ENCODE peak calls at places on chromosomes 1 and 21, in seven cellular contexts. One of them, this sample, is unnamed.

GRCh38 chr1:206575165-206575893 is 36.9 kb downstream of the EIF2D start:
- DNase-seq in H1: no peak
- DNase-seq in HepG2: no peak
- DNase-seq in K562: peak; percentile 71
- DNase-seq in SK-N-SH: no peak
- DNase-seq in GM12892: no peak
- DNase-seq in GM12878: no peak
- DNase-seq in this sample: no peak

GRCh38 chr1:199867601-199868000 is 159.9 kb upstream of the NR5A2 start:
- DNase-seq in H1: no peak
- DNase-seq in HepG2: no peak
- DNase-seq in K562: no peak
- DNase-seq in SK-N-SH: no peak
- DNase-seq in GM12892: no peak
- DNase-seq in GM12878: no peak
- DNase-seq in this sample: no peak

GRCh38 chr1:54965624-54966340 is 14.6 kb upstream of the TMEM61 start:
- DNase-seq in H1: no peak
- DNase-seq in HepG2: no peak
- DNase-seq in K562: peak; percentile 68
- DNase-seq in SK-N-SH: no peak
- DNase-seq in GM12892: no peak
- DNase-seq in GM12878: peak; percentile 60
- DNase-seq in this sample: no peak

GRCh38 chr1:151472852-151473731 is 13.8 kb upstream of the POGZ start:
- DNase-seq in H1: no peak
- DNase-seq in HepG2: no peak
- DNase-seq in K562: peak; percentile 42
- DNase-seq in SK-N-SH: peak; percentile 82
- DNase-seq in GM12892: no peak
- DNase-seq in GM12878: no peak
- DNase-seq in this sample: no peak

GRCh38 chr1:113276507-113276906 is 113.8 kb upstream of the MAGI3 start:
- DNase-seq in H1: no peak
- DNase-seq in HepG2: no peak
- DNase-seq in K562: no peak
- DNase-seq in SK-N-SH: no peak
- DNase-seq in GM12892: no peak
- DNase-seq in GM12878: no peak
- DNase-seq in this sample: no peak

GRCh38 chr1:46086581-46086980 is 45.8 kb downstream of the PIK3R3 start:
- DNase-seq in H1: no peak
- DNase-seq in HepG2: no peak
- DNase-seq in K562: no peak
- DNase-seq in SK-N-SH: no peak
- DNase-seq in GM12892: no peak
- DNase-seq in GM12878: no peak
- DNase-seq in this sample: no peak

GRCh38 chr1:44807364-44808062 is 362 bp upstream of the DYNLT4 start:
- DNase-seq in H1: peak; percentile 89
- DNase-seq in HepG2: peak; percentile 98
- DNase-seq in K562: peak; percentile 88
- DNase-seq in SK-N-SH: peak; percentile 60
- DNase-seq in GM12892: peak; percentile 65
- DNase-seq in GM12878: peak; percentile 65
- DNase-seq in this sample: no peak

GRCh38 chr1:12369258-12369657 is 139.4 kb downstream of the VPS13D start:
- DNase-seq in H1: no peak
- DNase-seq in HepG2: peak; percentile 66
- DNase-seq in K562: no peak
- DNase-seq in SK-N-SH: no peak
- DNase-seq in GM12892: no peak
- DNase-seq in GM12878: no peak
- DNase-seq in this sample: no peak

GRCh38 chr1:178168535-178168934 is 74.6 kb downstream of the RASAL2 start:
- DNase-seq in H1: no peak
- DNase-seq in HepG2: no peak
- DNase-seq in K562: no peak
- DNase-seq in SK-N-SH: no peak
- DNase-seq in GM12892: no peak
- DNase-seq in GM12878: no peak
- DNase-seq in this sample: no peak

GRCh38 chr1:26391450-26391849 is 18.9 kb upstream of the ZNF683 start:
- DNase-seq in H1: no peak
- DNase-seq in HepG2: peak; percentile 52
- DNase-seq in K562: peak; percentile 74
- DNase-seq in SK-N-SH: peak; percentile 53
- DNase-seq in GM12892: no peak
- DNase-seq in GM12878: no peak
- DNase-seq in this sample: no peak

GRCh38 chr1:200642481-200642880 is 21.9 kb upstream of the KIF14 start:
- DNase-seq in H1: no peak
- DNase-seq in HepG2: no peak
- DNase-seq in K562: no peak
- DNase-seq in SK-N-SH: no peak
- DNase-seq in GM12892: no peak
- DNase-seq in GM12878: no peak
- DNase-seq in this sample: no peak

GRCh38 chr1:20727746-20728316 is 4.7 kb downstream of the SH2D5 start:
- DNase-seq in H1: no peak
- DNase-seq in HepG2: no peak
- DNase-seq in K562: peak; percentile 55
- DNase-seq in SK-N-SH: peak; percentile 57
- DNase-seq in GM12892: no peak
- DNase-seq in GM12878: no peak
- DNase-seq in this sample: no peak

GRCh38 chr1:151790940-151791651 is 796 bp upstream of the TDRKH start:
- DNase-seq in H1: no peak
- DNase-seq in HepG2: peak; percentile 11
- DNase-seq in K562: peak; percentile 68
- DNase-seq in SK-N-SH: peak; percentile 79
- DNase-seq in GM12892: no peak
- DNase-seq in GM12878: no peak
- DNase-seq in this sample: no peak

GRCh38 chr1:152185544-152186391 is 26.7 kb upstream of the RPTN start:
- DNase-seq in H1: no peak
- DNase-seq in HepG2: peak; percentile 53
- DNase-seq in K562: peak; percentile 68
- DNase-seq in SK-N-SH: peak; percentile 57
- DNase-seq in GM12892: no peak
- DNase-seq in GM12878: no peak
- DNase-seq in this sample: peak; percentile 25

GRCh38 chr1:8765253-8765652 is 52.2 kb downstream of the RERE start:
- DNase-seq in H1: no peak
- DNase-seq in HepG2: no peak
- DNase-seq in K562: no peak
- DNase-seq in SK-N-SH: no peak
- DNase-seq in GM12892: no peak
- DNase-seq in GM12878: no peak
- DNase-seq in this sample: no peak

GRCh38 chr1:179231923-179232322 is 2.4 kb upstream of the ABL2 start:
- DNase-seq in H1: no peak
- DNase-seq in HepG2: no peak
- DNase-seq in K562: no peak
- DNase-seq in SK-N-SH: no peak
- DNase-seq in GM12892: no peak
- DNase-seq in GM12878: no peak
- DNase-seq in this sample: no peak

DNA sequence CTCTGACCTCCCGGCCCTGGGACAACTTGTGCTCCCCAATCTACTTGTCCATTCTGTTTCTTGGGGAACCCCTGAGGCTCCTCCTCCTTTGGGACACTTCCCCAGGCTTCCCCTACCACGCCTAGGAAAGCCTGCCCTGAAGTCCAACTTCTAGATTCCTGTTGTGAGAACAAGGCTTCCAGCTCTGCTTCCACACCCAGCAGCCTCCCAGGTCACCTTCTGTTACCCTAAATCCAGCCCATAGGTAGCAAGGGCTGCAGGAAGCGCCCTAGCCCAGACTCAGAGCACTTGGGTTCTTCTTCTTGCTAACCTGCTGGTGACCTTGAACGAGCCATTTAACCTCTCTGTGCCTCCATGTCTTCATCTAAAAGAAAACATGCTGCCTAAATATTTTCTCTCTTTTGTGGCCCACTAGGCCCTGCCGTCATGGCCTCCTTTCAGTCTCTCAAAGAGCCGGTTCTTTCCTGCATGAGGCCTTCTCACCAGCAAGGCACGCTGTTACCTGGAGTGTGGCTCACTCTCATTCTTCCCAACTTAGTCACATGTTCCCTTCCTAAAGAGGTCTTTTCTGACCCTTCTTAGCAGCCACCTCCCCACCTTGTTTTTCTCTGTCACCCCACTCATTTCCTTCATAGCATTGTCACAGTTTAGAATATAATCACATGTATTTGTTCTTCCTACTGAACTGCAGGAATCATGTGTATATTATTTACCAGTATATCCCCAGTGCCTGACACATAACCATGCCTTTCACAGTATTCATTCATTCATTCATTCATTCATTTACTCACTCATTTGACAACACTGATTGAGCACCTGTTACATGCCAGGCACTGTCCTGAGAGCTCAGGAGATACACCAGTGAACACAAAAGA is 1.4 kb downstream of the CAPN2 start:
- DNase-seq in H1: no peak
- DNase-seq in HepG2: no peak
- DNase-seq in K562: peak; percentile 54
- DNase-seq in SK-N-SH: no peak
- DNase-seq in GM12892: no peak
- DNase-seq in GM12878: no peak
- DNase-seq in this sample: no peak
- TF ChIP-seq TAF1 in H1: no peak
- TF ChIP-seq TAF1 in HepG2: no peak
- TF ChIP-seq TAF1 in K562: no peak
- TF ChIP-seq TAF1 in SK-N-SH: no peak
- TF ChIP-seq TAF1 in GM12892: no peak
- TF ChIP-seq TAF1 in GM12878: no peak
- TF ChIP-seq TAF1 in this sample: no peak

GRCh38 chr21:37462087-37462861 is 95.7 kb downstream of the DYRK1A start:
- DNase-seq in H1: no peak
- DNase-seq in HepG2: peak; percentile 31
- DNase-seq in K562: no peak
- DNase-seq in SK-N-SH: no peak
- DNase-seq in GM12892: no peak
- DNase-seq in GM12878: no peak
- DNase-seq in this sample: no peak
- TF ChIP-seq TAF1 in H1: no peak
- TF ChIP-seq TAF1 in HepG2: no peak
- TF ChIP-seq TAF1 in K562: no peak
- TF ChIP-seq TAF1 in SK-N-SH: no peak
- TF ChIP-seq TAF1 in GM12892: no peak
- TF ChIP-seq TAF1 in GM12878: no peak
- TF ChIP-seq TAF1 in this sample: no peak

GRCh38 chr1:15954316-15954715 is 21.6 kb downstream of the ZBTB17 start:
- DNase-seq in H1: no peak
- DNase-seq in HepG2: no peak
- DNase-seq in K562: no peak
- DNase-seq in SK-N-SH: no peak
- DNase-seq in GM12892: no peak
- DNase-seq in GM12878: no peak
- DNase-seq in this sample: no peak

GRCh38 chr1:15953791-15954201 is 22.1 kb downstream of the ZBTB17 start:
- DNase-seq in H1: no peak
- DNase-seq in HepG2: no peak
- DNase-seq in K562: no peak
- DNase-seq in SK-N-SH: peak; percentile 79
- DNase-seq in GM12892: no peak
- DNase-seq in GM12878: no peak
- DNase-seq in this sample: no peak

GRCh38 chr1:15957221-15958090 is 18.4 kb downstream of the ZBTB17 start:
- DNase-seq in H1: no peak
- DNase-seq in HepG2: no peak
- DNase-seq in K562: peak; percentile 56
- DNase-seq in SK-N-SH: peak; percentile 26
- DNase-seq in GM12892: no peak
- DNase-seq in GM12878: no peak
- DNase-seq in this sample: no peak

GRCh38 chr1:15956150-15956549 is 19.8 kb downstream of the ZBTB17 start:
- DNase-seq in H1: no peak
- DNase-seq in HepG2: no peak
- DNase-seq in K562: no peak
- DNase-seq in SK-N-SH: no peak
- DNase-seq in GM12892: no peak
- DNase-seq in GM12878: no peak
- DNase-seq in this sample: no peak

DNA sequence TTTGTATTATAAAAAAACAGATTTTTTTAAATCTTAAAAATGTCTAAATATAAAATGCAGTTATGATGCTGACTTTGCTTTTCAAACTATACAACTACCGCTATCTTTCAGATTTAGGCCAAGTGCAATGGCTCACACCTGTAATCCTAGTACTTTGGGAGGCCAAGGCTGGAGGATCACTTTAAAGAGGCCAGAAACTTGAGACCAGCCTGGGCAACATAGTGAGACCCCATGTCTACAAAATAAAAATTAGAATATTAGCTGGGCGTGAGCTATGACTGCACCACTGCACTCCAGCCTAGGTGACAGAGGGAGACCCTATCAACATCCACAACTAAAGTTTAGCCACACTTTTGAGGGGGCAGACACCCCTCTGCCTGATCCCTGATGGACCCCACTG is 20.3 kb downstream of the ZBTB17 start:
- DNase-seq in H1: no peak
- DNase-seq in HepG2: no peak
- DNase-seq in K562: no peak
- DNase-seq in SK-N-SH: no peak
- DNase-seq in GM12892: no peak
- DNase-seq in GM12878: no peak
- DNase-seq in this sample: no peak
- TF ChIP-seq TAF1 in H1: no peak
- TF ChIP-seq TAF1 in HepG2: no peak
- TF ChIP-seq TAF1 in K562: no peak
- TF ChIP-seq TAF1 in SK-N-SH: no peak
- TF ChIP-seq TAF1 in GM12892: no peak
- TF ChIP-seq TAF1 in GM12878: no peak
- TF ChIP-seq TAF1 in this sample: no peak

DNA sequence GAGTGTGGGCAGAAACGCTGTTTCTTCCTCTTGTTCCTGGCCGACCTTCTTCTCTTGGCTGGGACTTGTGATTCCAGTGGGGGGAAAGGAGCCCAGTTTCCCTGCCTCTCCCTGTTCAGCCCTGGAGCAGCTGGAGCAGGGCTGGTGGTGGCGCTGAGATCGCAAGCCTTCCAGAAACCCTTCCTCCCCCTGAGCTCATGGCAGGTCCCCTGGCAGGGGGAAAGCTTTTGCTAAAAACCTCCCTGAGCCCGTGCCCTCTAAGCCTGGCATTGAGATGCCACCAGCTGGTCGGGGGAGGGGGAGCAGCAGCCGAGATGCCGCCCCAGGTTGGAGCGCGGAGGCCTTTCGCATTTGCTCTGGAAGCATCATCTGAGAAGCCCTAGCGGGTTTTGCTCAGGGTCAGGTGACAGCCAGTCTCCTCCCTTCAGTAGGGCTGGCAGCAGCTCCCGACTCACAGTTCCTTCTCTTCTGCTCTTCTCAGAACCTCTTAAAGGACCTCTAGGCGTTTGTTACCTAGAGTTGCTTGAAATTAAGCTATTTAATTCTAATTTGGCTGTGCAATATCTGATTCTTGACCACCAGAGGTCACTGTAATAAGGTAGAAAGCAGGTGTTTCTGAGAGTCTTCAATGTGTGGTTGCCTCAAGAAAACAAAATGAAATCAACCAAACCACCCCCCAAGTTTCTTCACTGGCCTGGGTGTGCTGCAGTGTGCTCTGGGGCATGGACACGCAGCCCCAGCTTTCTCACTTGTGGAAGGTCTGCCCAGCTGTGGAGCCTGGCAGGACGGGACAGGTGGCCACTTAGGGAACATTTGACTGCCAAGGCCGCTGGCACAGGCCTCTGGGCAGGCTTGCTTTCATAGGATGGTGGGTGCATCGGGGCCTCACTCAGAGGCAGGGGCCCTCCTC is 257.3 kb downstream of the CAMTA1 start:
- DNase-seq in H1: no peak
- DNase-seq in HepG2: peak; percentile 12
- DNase-seq in K562: peak; percentile 39
- DNase-seq in SK-N-SH: peak; percentile 59
- DNase-seq in GM12892: peak; percentile 38
- DNase-seq in GM12878: no peak
- DNase-seq in this sample: peak; percentile 53
- TF ChIP-seq TAF1 in H1: no peak
- TF ChIP-seq TAF1 in HepG2: no peak
- TF ChIP-seq TAF1 in K562: no peak
- TF ChIP-seq TAF1 in SK-N-SH: no peak
- TF ChIP-seq TAF1 in GM12892: no peak
- TF ChIP-seq TAF1 in GM12878: no peak
- TF ChIP-seq TAF1 in this sample: no peak